ENCODE peak calls at places on chromosome 20, in five cellular contexts. O is dorsolateral prefrontal cortex, W is tibial artery, Z is body of pancreas, F is upper lobe of right lung. T is an unnamed sample.

GRCh38 chr20:47335251-47336012 is 21.1 kb downstream of the ZMYND8 start:
- DNase-seq in W (no peak), O (no peak), F (no peak), Z (no peak), T (peak; percentile 35)

GRCh38 chr20:3330046-3330741 is 77.3 kb downstream of the DNAAF9 start:
- DNase-seq in W (no peak), O (peak; percentile 41), Z (no peak), F (no peak), T (peak; percentile 65)

GRCh38 chr20:854601-855000 is 21.1 kb downstream of the FAM110A start:
- DNase-seq in O (no peak), F (no peak), Z (no peak), W (no peak), T (no peak)

GRCh38 chr20:38550274-38550673 is 30.7 kb upstream of the ADIG start:
- DNase-seq in W (no peak), O (no peak), F (no peak), Z (no peak), T (no peak)

GRCh38 chr20:8476023-8476422 is 344.0 kb downstream of the PLCB1 start:
- DNase-seq in Z (no peak), F (no peak), W (no peak), O (no peak), T (no peak)

GRCh38 chr20:2817891-2818595 is 1.9 kb downstream of the TMEM239 start:
- DNase-seq in Z (peak; percentile 33), O (no peak), F (no peak), W (peak; percentile 32), T (peak; percentile 25)

GRCh38 chr20:22586645-22587310 is 2.4 kb upstream of the FOXA2 start:
- DNase-seq in O (no peak), W (no peak), F (peak; percentile 87), Z (peak; percentile 89), T (peak; percentile 14)

GRCh38 chr20:14631011-14631410 is 293.6 kb upstream of the FLRT3 start:
- DNase-seq in O (no peak), F (no peak), W (no peak), Z (no peak), T (no peak)

GRCh38 chr20:23021941-23022340 is 13.2 kb upstream of the SSTR4 start:
- DNase-seq in W (no peak), Z (no peak), O (no peak), F (no peak), T (no peak)

GRCh38 chr20:2578430-2579192 is 42.2 kb downstream of the TMC2 start:
- DNase-seq in W (no peak), F (no peak), Z (peak; percentile 41), O (no peak), T (no peak)

GRCh38 chr20:46636981-46637860 is 14.0 kb downstream of the SLC13A3 start:
- DNase-seq in W (no peak), F (no peak), Z (no peak), O (no peak), T (no peak)

GRCh38 chr20:21134883-21135493 is 9.1 kb downstream of the KIZ start:
- DNase-seq in O (no peak), F (no peak), Z (no peak), W (no peak), T (no peak)

GRCh38 chr20:36742558-36742957 is 3.3 kb downstream of the NDRG3 start:
- DNase-seq in W (no peak), Z (no peak), O (no peak), F (no peak), T (no peak)

GRCh38 chr20:24735263-24735662 is 213.8 kb upstream of the CST7 start:
- DNase-seq in O (no peak), W (no peak), Z (no peak), F (no peak), T (peak; percentile 4)

GRCh38 chr20:23085415-23086055 is 589 bp downstream of the CD93 start:
- DNase-seq in O (no peak), Z (no peak), F (no peak), W (no peak), T (no peak)

GRCh38 chr20:46666306-46666705 is 15.0 kb upstream of the SLC13A3 start:
- DNase-seq in F (no peak), O (no peak), W (no peak), Z (no peak), T (no peak)

GRCh38 chr20:38224534-38224933 is 36.0 kb downstream of the KIAA1755 start:
- DNase-seq in O (no peak), W (no peak), Z (no peak), F (no peak), T (no peak)

GRCh38 chr20:18857640-18858039 is 44.1 kb downstream of the SCP2D1 start:
- DNase-seq in F (no peak), W (no peak), Z (no peak), O (no peak), T (peak; percentile 33)

DNA sequence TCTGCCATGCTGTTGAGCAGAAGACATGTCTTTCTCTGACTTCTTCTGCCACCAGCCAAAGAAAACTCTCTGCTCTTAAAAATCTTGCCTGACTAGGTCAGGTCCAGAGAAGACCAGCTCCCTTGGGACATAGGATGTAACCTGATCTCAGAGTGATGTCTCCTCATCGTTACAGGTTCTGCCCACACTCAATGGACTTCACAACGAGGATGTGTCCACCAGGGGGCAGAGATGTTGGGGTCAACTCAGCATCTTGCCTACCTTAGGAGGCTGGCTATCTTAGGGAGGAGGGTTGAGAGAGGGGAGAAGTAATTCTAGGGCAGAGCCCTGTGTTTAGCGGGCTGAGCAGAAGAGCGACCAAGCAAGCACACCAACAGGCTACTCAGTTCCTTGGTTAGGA is 207.6 kb upstream of the CDH4 start:
- DNase-seq in W (peak; percentile 19), O (no peak), F (no peak), Z (no peak), T (no peak)
- TF ChIP-seq CTCF in W (no peak), O (no peak), F (no peak), Z (no peak), T (no peak)

GRCh38 chr20:17226410-17227198 is at the start of gene PCSK2:
- DNase-seq in W (no peak), F (peak; percentile 82), Z (peak; percentile 70), O (peak; percentile 86), T (peak; percentile 15)

GRCh38 chr20:17229256-17229655 is 2.4 kb downstream of the PCSK2 start:
- DNase-seq in W (no peak), Z (no peak), F (no peak), O (no peak), T (no peak)

GRCh38 chr20:17228624-17229061 is 1.8 kb downstream of the PCSK2 start:
- DNase-seq in Z (peak; percentile 13), W (no peak), F (peak; percentile 71), O (peak; percentile 49), T (no peak)

GRCh38 chr20:17227199-17227535 is 327 bp downstream of the PCSK2 start:
- DNase-seq in O (peak; percentile 41), F (peak; percentile 56), Z (peak; percentile 7), W (no peak), T (no peak)

DNA sequence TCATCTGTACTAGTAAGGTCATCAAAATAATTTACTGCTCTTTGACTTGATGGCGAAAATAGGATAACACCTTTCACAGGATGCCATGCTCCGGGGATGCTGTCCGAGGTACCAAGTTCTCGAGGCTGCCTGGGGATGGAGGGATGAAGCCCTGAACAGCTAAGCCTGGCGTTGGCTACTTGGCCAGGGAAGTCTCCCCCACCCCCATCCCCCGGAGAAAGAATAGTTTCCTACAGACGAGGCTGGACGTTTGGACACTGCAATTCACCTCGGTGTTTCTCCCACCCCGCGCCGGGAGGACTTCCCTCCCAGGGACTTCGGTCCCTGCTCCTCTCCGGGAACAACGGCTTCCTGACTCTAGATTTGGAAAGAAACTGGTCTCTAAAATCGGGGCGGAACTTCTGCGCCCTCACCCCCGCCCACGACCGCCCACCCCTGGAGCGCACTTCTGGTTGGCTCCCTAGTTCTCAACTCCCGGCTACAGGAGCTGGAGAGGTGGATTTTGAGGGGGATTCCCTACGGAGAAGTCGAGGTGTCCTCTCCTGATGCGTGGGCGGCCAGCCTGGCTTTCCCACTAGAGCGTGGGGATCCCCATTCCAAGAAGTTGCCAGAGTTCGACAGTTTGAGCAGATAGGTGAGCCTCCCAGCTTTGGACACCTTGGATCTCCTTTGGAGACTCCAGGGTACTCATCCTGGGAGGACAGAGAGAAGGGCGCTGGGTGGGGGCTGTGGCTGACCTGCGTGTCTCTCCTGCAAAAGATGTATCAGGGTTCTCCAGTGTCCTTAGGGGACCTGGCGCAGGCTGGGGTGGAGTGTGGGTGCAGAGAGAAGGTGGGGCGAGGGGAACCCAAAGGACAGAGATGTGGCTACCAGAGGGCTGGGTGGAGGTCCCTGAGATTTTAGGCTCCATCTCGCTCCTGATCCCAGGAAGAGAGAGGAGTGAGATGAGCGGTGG is 1.1 kb downstream of the PCSK2 start:
- DNase-seq in O (peak; percentile 21), Z (peak; percentile 6), W (no peak), F (peak; percentile 62), T (no peak)
- H3K4me3 ChIP-seq in O (peak overlapping the region; percentile 56), Z (no peak overlapping the region), W (no peak overlapping the region), F (peak overlapping the region; percentile 20), T (no peak overlapping the region)

DNA sequence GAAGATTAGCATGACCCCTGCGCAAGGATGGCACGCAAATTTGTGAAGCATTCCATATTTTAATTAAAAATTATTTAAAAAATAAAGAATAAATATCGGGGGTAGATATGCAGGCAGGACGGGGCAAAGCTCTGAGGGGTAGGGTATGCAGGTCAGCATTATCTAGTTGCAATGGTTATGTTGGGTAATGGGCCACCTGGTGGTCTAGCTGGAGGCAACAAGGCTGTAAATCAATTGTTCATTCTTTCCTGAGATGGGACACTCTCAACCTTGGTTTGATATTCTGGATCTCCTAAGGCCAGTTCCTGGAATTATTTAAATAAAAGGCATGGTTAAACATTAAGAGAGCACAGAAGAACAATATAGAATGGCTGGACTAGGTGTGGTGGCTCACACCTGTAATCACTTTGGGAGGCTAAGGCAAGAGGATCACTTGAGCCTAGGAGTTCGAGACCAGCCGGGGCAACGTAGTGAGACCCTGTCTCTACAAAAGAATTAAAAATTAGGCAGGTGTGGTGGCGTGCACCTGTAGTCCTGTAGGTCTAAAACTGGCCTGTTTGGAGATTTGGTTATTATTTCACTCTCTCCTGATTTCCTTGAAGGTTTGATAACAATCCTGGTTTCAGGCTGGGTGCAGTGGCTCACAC is 15.5 kb downstream of the SRSF6 start:
- DNase-seq in Z (no peak), O (no peak), W (no peak), F (no peak), T (no peak)
- TF ChIP-seq CTCF in Z (no peak), O (no peak), W (no peak), F (no peak), T (no peak)

GRCh38 chr20:54475334-54476287 is at the start of gene DOK5:
- DNase-seq in W (no peak), Z (peak; percentile 38), F (no peak), O (no peak), T (peak; percentile 71)
- H3K4me3 ChIP-seq in W (peak within 1 kb of the TSS; percentile 61), Z (peak within 1 kb of the TSS; percentile 14), F (peak within 1 kb of the TSS; percentile 47), O (peak within 1 kb of the TSS; percentile 52), T (peak within 1 kb of the TSS; percentile 96)

T was measured in fibroblast of the aortic adventitia.